ENCODE peak calls at places on chromosomes 11 and 22, in eight cellular contexts. Q is tibial nerve; R is upper lobe of right lung; I is SJCRH30; L is lower lobe of right lung; B is CD4-positive, alpha-beta memory T cell; W is OCI-LY7; C is keratinocyte. O is an unnamed sample. For H3K9me3 and H3K36me3, the result is how much of the 10 kb centered on the place peaks cover.

GRCh38 chr22:42939941-42940653 is 74.9 kb downstream of the PACSIN2 start:
- DNase-seq in L (peak), W (no peak), R (peak), Q (no peak), C (no peak), B (no peak), I (no peak), O (no peak)

GRCh38 chr11:124746621-124747243 is 5.3 kb downstream of the VSIG2 start:
- DNase-seq in L (peak), B (peak), Q (peak), I (no peak), W (peak), R (peak), C (peak), O (peak)

GRCh38 chr22:47624277-47625012 is 862.0 kb downstream of the TBC1D22A start:
- DNase-seq in B (no peak), R (peak), I (no peak), C (no peak), Q (no peak), L (no peak), W (no peak), O (no peak)

GRCh38 chr11:118398797-118399564 is 2.4 kb upstream of the ATP5MG start:
- DNase-seq in I (no peak), C (no peak), W (peak), Q (no peak), B (peak), R (no peak), L (no peak), O (no peak)

GRCh38 chr11:61325649-61326414 is 7.1 kb downstream of the DDB1 start:
- DNase-seq in Q (no peak), L (no peak), B (no peak), C (no peak), R (no peak), I (no peak), W (no peak), O (no peak)

GRCh38 chr11:107591098-107591445 is at the start of gene ELMOD1:
- DNase-seq in W (no peak), L (peak), C (no peak), I (peak), R (peak), Q (no peak), B (peak), O (peak)

GRCh38 chr11:2779981-2780849 is 80.4 kb upstream of the KCNQ1OT1 start:
- DNase-seq in C (no peak), I (no peak), B (no peak), R (peak), Q (no peak), L (peak), W (no peak), O (no peak)

GRCh38 chr22:17412232-17412631 is 43.0 kb downstream of the CECR2 start:
- DNase-seq in Q (no peak), R (peak), B (no peak), C (no peak), L (peak), I (peak), W (no peak), O (no peak)

GRCh38 chr11:105673089-105673488 is 63.2 kb downstream of the GRIA4 start:
- DNase-seq in Q (no peak), L (no peak), I (peak), R (no peak), C (no peak), W (peak), B (peak), O (no peak)

GRCh38 chr11:8232414-8232813 is 31.3 kb downstream of the LMO1 start:
- DNase-seq in Q (no peak), R (peak), C (no peak), I (no peak), B (no peak), W (no peak), L (peak), O (no peak)

GRCh38 chr11:44952082-44952481 is 1.4 kb upstream of the TP53I11 start:
- DNase-seq in L (no peak), B (no peak), R (no peak), I (no peak), W (no peak), Q (no peak), C (no peak), O (no peak)

GRCh38 chr11:120281161-120281795 is 41.3 kb downstream of the POU2F3 start:
- DNase-seq in I (no peak), L (no peak), W (no peak), R (no peak), B (no peak), Q (no peak), C (no peak), O (no peak)

GRCh38 chr11:15911377-15912044 is 444.8 kb downstream of the SOX6 start:
- DNase-seq in W (no peak), B (no peak), Q (peak), L (peak), R (peak), C (no peak), I (no peak), O (peak)

GRCh38 chr11:102924851-102925380 is 30.6 kb downstream of the MMP13 start:
- DNase-seq in Q (no peak), C (no peak), W (no peak), L (no peak), I (no peak), B (no peak), R (no peak), O (no peak)

GRCh38 chr11:75919525-75919924 is 104.5 kb downstream of the UVRAG start:
- DNase-seq in B (no peak), Q (peak), R (no peak), C (no peak), W (peak), I (no peak), L (no peak), O (no peak)

GRCh38 chr11:123443851-123444623 is 14.0 kb downstream of the GRAMD1B start:
- DNase-seq in I (no peak), B (no peak), Q (no peak), W (no peak), C (no peak), R (no peak), L (no peak), O (no peak)

GRCh38 chr11:102252339-102252891 is 64.9 kb upstream of the BIRC3 start:
- DNase-seq in B (no peak), C (no peak), R (no peak), Q (no peak), I (no peak), W (no peak), L (no peak), O (no peak)

GRCh38 chr22:43530864-43531201 is 119.0 kb downstream of the MPPED1 start:
- DNase-seq in R (no peak), I (no peak), C (peak), L (no peak), Q (no peak), B (no peak), W (no peak), O (no peak)

GRCh38 chr11:81792416-81792815 is 941.2 kb downstream of the FAM181B start:
- DNase-seq in I (no peak), C (no peak), W (no peak), L (no peak), B (no peak), Q (no peak), R (no peak), O (no peak)

GRCh38 chr11:130872513-130872912 is 43.8 kb downstream of the SNX19 start:
- DNase-seq in L (no peak), B (no peak), R (no peak), Q (no peak), I (no peak), W (no peak), C (no peak), O (no peak)

GRCh38 chr11:18853086-18853720 is 61.6 kb upstream of the PTPN5 start:
- DNase-seq in C (peak), Q (no peak), W (peak), L (no peak), B (peak), I (peak), R (no peak), O (no peak)

GRCh38 chr11:95147364-95147905 is 57.8 kb downstream of the ENDOD1 start:
- DNase-seq in I (peak), W (no peak), L (no peak), R (no peak), B (no peak), Q (no peak), C (peak), O (peak)

GRCh38 chr11:63985812-63986155 is 454 bp upstream of the OTUB1 start:
- DNase-seq in Q (no peak), C (no peak), R (peak), I (no peak), W (peak), L (peak), B (peak), O (no peak)

GRCh38 chr11:12827929-12828812 is 153.9 kb downstream of the TEAD1 start:
- DNase-seq in B (no peak), C (no peak), I (peak), Q (no peak), W (peak), L (no peak), R (no peak), O (no peak)

GRCh38 chr11:60252709-60253108 is 9.8 kb upstream of the MS4A4E start:
- DNase-seq in L (no peak), R (no peak), Q (no peak), B (no peak), C (no peak), I (no peak), W (no peak), O (no peak)

GRCh38 chr11:60252208-60252566 is 9.2 kb upstream of the MS4A4E start:
- DNase-seq in I (no peak), C (no peak), L (no peak), B (no peak), W (no peak), R (no peak), Q (no peak), O (no peak)

GRCh38 chr11:60251485-60252207 is 8.7 kb upstream of the MS4A4E start:
- DNase-seq in R (no peak), Q (peak), I (peak), L (no peak), B (no peak), W (no peak), C (no peak), O (no peak)
- H3K9me3 ChIP-seq in R (under half), Q (under half), I (under half), L (under half), B (under half), W (under half), C (under half), O (under half)

GRCh38 chr22:23911318-23911980 is 17.3 kb downstream of the MIF start:
- DNase-seq in C (no peak), W (peak), R (no peak), L (no peak), Q (no peak), B (no peak), I (peak), O (no peak)
- H3K36me3 ChIP-seq in C (under half), W (under half), R (under half), L (under half), Q (under half), B (under half), I (under half), O (under half)

GRCh38 chr22:48696371-48696770 is 1131.3 kb downstream of the BRD1 start:
- DNase-seq in C (no peak), Q (no peak), L (peak), I (no peak), B (no peak), R (no peak), W (no peak), O (no peak)
- H3K9me3 ChIP-seq in C (under half), Q (under half), L (under half), I (under half), B (under half), R (under half), W (under half), O (under half)

GRCh38 chr22:30414525-30415047 is 11.0 kb upstream of the MTFP1 start:
- DNase-seq in L (no peak), W (no peak), R (no peak), Q (no peak), I (no peak), C (no peak), B (no peak), O (no peak)
- H3K36me3 ChIP-seq in L (half or more), W (under half), R (under half), Q (half or more), I (under half), C (half or more), B (under half), O (under half)

DNA sequence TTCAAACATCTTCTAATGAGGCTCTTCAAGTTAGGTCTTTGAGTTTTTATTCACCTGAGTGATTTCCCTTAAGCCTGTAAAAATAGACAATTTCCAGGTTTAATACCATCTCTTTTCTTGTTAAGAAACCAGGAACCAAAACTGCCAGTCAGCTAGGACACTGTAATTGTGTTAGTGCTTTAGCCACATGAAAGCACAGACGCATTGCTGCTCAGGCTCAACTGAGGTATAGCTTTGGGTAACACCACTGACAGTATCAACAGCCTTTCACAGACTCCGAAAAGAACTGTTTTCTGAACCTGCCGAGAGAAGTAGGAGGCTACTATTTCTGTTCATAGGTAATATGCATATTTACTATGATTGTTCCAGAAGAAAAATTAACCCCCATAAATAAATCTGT is 768.7 kb downstream of the ETS1 start:
- DNase-seq in L (no peak), I (no peak), W (no peak), R (no peak), C (no peak), Q (no peak), B (no peak), O (no peak)
- H3K9me3 ChIP-seq in L (under half), I (under half), W (under half), R (under half), C (under half), Q (under half), B (under half), O (under half)

GRCh38 chr22:20805972-20806471 is 32.1 kb downstream of the SERPIND1 start:
- DNase-seq in B (no peak), Q (no peak), I (no peak), C (no peak), L (no peak), W (no peak), R (no peak), O (no peak)
- H3K36me3 ChIP-seq in B (half or more), Q (half or more), I (under half), C (under half), L (half or more), W (half or more), R (half or more), O (half or more)

O was measured in BE2C.